ENCODE peak calls at places on chromosomes 6 and 20, in four cellular contexts. One of them, this sample, is unnamed.

GRCh38 chr6:43226192-43226851 is 3.0 kb downstream of the DNPH1 start:
- DNase-seq in head of caudate nucleus: no peak
- DNase-seq in stimulated activated CD4-positive, alpha-beta T cell treated with anti-CD3 and anti-CD28 coated beads, TNF-alpha, amount 100 ng/mL, for 1 hour: no peak
- DNase-seq in amygdala: no peak
- DNase-seq in this sample: no peak

GRCh38 chr6:79440590-79440989 is 96.6 kb downstream of the LCA5 start:
- DNase-seq in head of caudate nucleus: no peak
- DNase-seq in stimulated activated CD4-positive, alpha-beta T cell treated with anti-CD3 and anti-CD28 coated beads, TNF-alpha, amount 100 ng/mL, for 1 hour: no peak
- DNase-seq in amygdala: no peak
- DNase-seq in this sample: no peak

GRCh38 chr20:47256665-47257236 is 99.7 kb downstream of the ZMYND8 start:
- DNase-seq in head of caudate nucleus: no peak
- DNase-seq in stimulated activated CD4-positive, alpha-beta T cell treated with anti-CD3 and anti-CD28 coated beads, TNF-alpha, amount 100 ng/mL, for 1 hour: no peak
- DNase-seq in amygdala: no peak
- DNase-seq in this sample: no peak

GRCh38 chr6:136737343-136738177 is 54.7 kb downstream of the MAP3K5 start:
- DNase-seq in head of caudate nucleus: no peak
- DNase-seq in stimulated activated CD4-positive, alpha-beta T cell treated with anti-CD3 and anti-CD28 coated beads, TNF-alpha, amount 100 ng/mL, for 1 hour: no peak
- DNase-seq in amygdala: no peak
- DNase-seq in this sample: no peak

GRCh38 chr20:50038574-50038991 is 55.8 kb downstream of the SNAI1 start:
- DNase-seq in head of caudate nucleus: no peak
- DNase-seq in stimulated activated CD4-positive, alpha-beta T cell treated with anti-CD3 and anti-CD28 coated beads, TNF-alpha, amount 100 ng/mL, for 1 hour: no peak
- DNase-seq in amygdala: no peak
- DNase-seq in this sample: no peak

GRCh38 chr20:38833857-38834164 is 28.3 kb downstream of the PPP1R16B start:
- DNase-seq in head of caudate nucleus: no peak
- DNase-seq in stimulated activated CD4-positive, alpha-beta T cell treated with anti-CD3 and anti-CD28 coated beads, TNF-alpha, amount 100 ng/mL, for 1 hour: no peak
- DNase-seq in amygdala: no peak
- DNase-seq in this sample: no peak

GRCh38 chr6:162058281-162058875 is 669.2 kb downstream of the PRKN start:
- DNase-seq in head of caudate nucleus: no peak
- DNase-seq in stimulated activated CD4-positive, alpha-beta T cell treated with anti-CD3 and anti-CD28 coated beads, TNF-alpha, amount 100 ng/mL, for 1 hour: no peak
- DNase-seq in amygdala: no peak
- DNase-seq in this sample: no peak

GRCh38 chr6:37783831-37784584 is 35.5 kb upstream of the ZFAND3 start:
- DNase-seq in head of caudate nucleus: peak; percentile 69
- DNase-seq in stimulated activated CD4-positive, alpha-beta T cell treated with anti-CD3 and anti-CD28 coated beads, TNF-alpha, amount 100 ng/mL, for 1 hour: no peak
- DNase-seq in amygdala: no peak
- DNase-seq in this sample: peak; percentile 19

This sample was measured in globus pallidus.